ENCODE peak calls at places on chromosomes 3 and 15, in six cellular contexts. B, T, V, R, J and Y are unnamed samples.

GRCh38 chr3:52792961-52793695 is 1.5 kb upstream of the ITIH3 start:
- DNase-seq in T (no peak), B (no peak), V (peak), R (no peak), J (no peak), Y (no peak)

GRCh38 chr15:74830868-74831267 is 4.4 kb downstream of the CPLX3 start:
- DNase-seq in R (no peak), V (no peak), T (no peak), J (no peak), B (no peak), Y (no peak)

GRCh38 chr15:71151061-71151460 is 35.8 kb downstream of the THSD4 start:
- DNase-seq in T (no peak), V (no peak), B (peak), J (no peak), R (no peak), Y (no peak)

GRCh38 chr3:153783804-153784203 is 337.4 kb upstream of the ARHGEF26 start:
- DNase-seq in R (no peak), J (no peak), T (no peak), B (no peak), V (peak), Y (no peak)

GRCh38 chr15:87355946-87356345 is 900.6 kb downstream of the NTRK3 start:
- DNase-seq in J (no peak), B (no peak), V (no peak), T (no peak), R (no peak), Y (no peak)

GRCh38 chr15:90497912-90498311 is 31.8 kb upstream of the CRTC3 start:
- DNase-seq in J (no peak), R (peak), B (no peak), V (no peak), T (no peak), Y (no peak)

GRCh38 chr15:73922186-73923151 is 3.8 kb upstream of the LOXL1 start:
- DNase-seq in B (no peak), T (peak), V (peak), R (peak), J (no peak), Y (peak)

GRCh38 chr3:186368717-186369116 is 6.7 kb upstream of the DGKG start:
- DNase-seq in J (no peak), V (no peak), B (no peak), R (no peak), T (no peak), Y (no peak)

GRCh38 chr3:112338021-112338726 is 5.2 kb downstream of the CD200 start:
- DNase-seq in V (no peak), R (no peak), J (no peak), T (no peak), B (no peak), Y (no peak)

GRCh38 chr3:108054935-108055334 is 35.9 kb downstream of the CD47 start:
- DNase-seq in V (no peak), J (no peak), B (no peak), T (no peak), R (no peak), Y (no peak)

GRCh38 chr15:42134617-42135243 is 21.7 kb downstream of the PLA2G4F start:
- DNase-seq in R (no peak), B (no peak), J (no peak), V (no peak), T (no peak), Y (no peak)

GRCh38 chr3:78728406-78729145 is 1039.2 kb downstream of the ROBO1 start:
- DNase-seq in R (no peak), V (peak), T (no peak), B (no peak), J (peak), Y (peak)

GRCh38 chr3:21170964-21171363 is 580.0 kb downstream of the ZNF385D start:
- DNase-seq in R (peak), B (no peak), V (peak), J (no peak), T (no peak), Y (no peak)

GRCh38 chr3:37676885-37677284 is 184.8 kb upstream of the CTDSPL start:
- DNase-seq in R (no peak), T (no peak), J (no peak), B (no peak), V (no peak), Y (no peak)

GRCh38 chr3:101184111-101184510 is 136.3 kb downstream of the IMPG2 start:
- DNase-seq in J (no peak), V (no peak), T (no peak), B (no peak), R (no peak), Y (no peak)

GRCh38 chr15:62099171-62099601 is 32.4 kb downstream of the C2CD4A start:
- DNase-seq in T (no peak), R (no peak), B (peak), V (peak), J (no peak), Y (no peak)

GRCh38 chr3:45341876-45342275 is 46.5 kb upstream of the LARS2 start:
- DNase-seq in J (no peak), V (no peak), R (no peak), T (no peak), B (no peak), Y (no peak)

GRCh38 chr15:80455668-80456442 is 51.7 kb downstream of the ARNT2 start:
- DNase-seq in R (peak), V (peak), B (peak), J (peak), T (peak), Y (peak)

GRCh38 chr3:128254066-128254590 is 100.8 kb downstream of the EEFSEC start:
- DNase-seq in R (no peak), B (no peak), J (no peak), V (no peak), T (no peak), Y (no peak)

GRCh38 chr3:8757551-8758518 is 11.6 kb downstream of the OXTR start:
- DNase-seq in J (no peak), V (peak), R (no peak), B (peak), T (no peak), Y (no peak)

GRCh38 chr3:193774272-193774915 is 181.4 kb downstream of the OPA1 start:
- DNase-seq in T (no peak), B (no peak), V (no peak), J (no peak), R (no peak), Y (no peak)

GRCh38 chr15:68730491-68731317 is 90.0 kb downstream of the ANP32A start:
- DNase-seq in J (no peak), R (no peak), T (peak), V (peak), B (no peak), Y (peak)

GRCh38 chr15:85800460-85801123 is 5.9 kb upstream of the KLHL25 start:
- DNase-seq in R (peak), T (peak), J (no peak), B (no peak), V (peak), Y (no peak)

GRCh38 chr3:49723301-49723630 is 485 bp downstream of the GMPPB start:
- DNase-seq in B (no peak), J (peak), T (no peak), R (peak), V (peak), Y (no peak)

GRCh38 chr3:138862924-138863775 is 28.4 kb upstream of the PIK3CB start:
- DNase-seq in R (peak), B (peak), T (peak), J (no peak), V (peak), Y (peak)

GRCh38 chr3:141243295-141243707 is 11.7 kb downstream of the PXYLP1 start:
- DNase-seq in V (no peak), R (no peak), J (no peak), B (no peak), T (peak), Y (no peak)

GRCh38 chr3:102745881-102746280 is 311.1 kb downstream of the ZPLD1 start:
- DNase-seq in V (peak), R (no peak), T (no peak), J (no peak), B (no peak), Y (no peak)

GRCh38 chr3:81816473-81817260 is 55.2 kb upstream of the GBE1 start:
- DNase-seq in B (no peak), V (peak), R (no peak), T (no peak), J (no peak), Y (peak)

GRCh38 chr3:177906573-177907229 is 629.5 kb upstream of the KCNMB2 start:
- DNase-seq in B (no peak), J (no peak), V (no peak), R (no peak), T (no peak), Y (no peak)